ENCODE peak calls at places on chromosomes 1 and 21, in ten cellular contexts. One of them, this sample, is unnamed.

GRCh38 chr1:59005491-59006308 is 221.9 kb upstream of the JUN start:
- DNase-seq in testis: no peak
- DNase-seq in A549: no peak
- DNase-seq in ovary: no peak
- DNase-seq in body of pancreas: no peak
- DNase-seq in H1: no peak
- DNase-seq in breast epithelium: no peak
- DNase-seq in right lobe of liver: no peak
- DNase-seq in heart left ventricle: no peak
- DNase-seq in sigmoid colon: no peak
- DNase-seq in this sample: no peak

GRCh38 chr21:42784896-42785451 is 94.4 kb downstream of the WDR4 start:
- DNase-seq in testis: no peak
- DNase-seq in A549: no peak
- DNase-seq in ovary: no peak
- DNase-seq in body of pancreas: no peak
- DNase-seq in H1: no peak
- DNase-seq in breast epithelium: no peak
- DNase-seq in right lobe of liver: no peak
- DNase-seq in heart left ventricle: no peak
- DNase-seq in sigmoid colon: no peak
- DNase-seq in this sample: no peak

GRCh38 chr21:15141236-15141970 is 76.6 kb upstream of the NRIP1 start:
- DNase-seq in testis: no peak
- DNase-seq in A549: peak; percentile 21
- DNase-seq in ovary: no peak
- DNase-seq in body of pancreas: peak; percentile 93
- DNase-seq in H1: no peak
- DNase-seq in breast epithelium: no peak
- DNase-seq in right lobe of liver: peak; percentile 86
- DNase-seq in heart left ventricle: no peak
- DNase-seq in sigmoid colon: no peak
- DNase-seq in this sample: no peak

GRCh38 chr1:94599090-94599813 is 57.7 kb upstream of the F3 start:
- DNase-seq in testis: peak; percentile 84
- DNase-seq in A549: peak; percentile 10
- DNase-seq in ovary: peak; percentile 67
- DNase-seq in body of pancreas: peak; percentile 37
- DNase-seq in H1: no peak
- DNase-seq in breast epithelium: peak; percentile 65
- DNase-seq in right lobe of liver: no peak
- DNase-seq in heart left ventricle: peak; percentile 33
- DNase-seq in sigmoid colon: no peak
- DNase-seq in this sample: no peak

GRCh38 chr1:180167721-180168467 is 13.2 kb downstream of the QSOX1 start:
- DNase-seq in testis: no peak
- DNase-seq in A549: peak; percentile 84
- DNase-seq in ovary: no peak
- DNase-seq in body of pancreas: peak; percentile 92
- DNase-seq in H1: peak; percentile 81
- DNase-seq in breast epithelium: peak; percentile 81
- DNase-seq in right lobe of liver: no peak
- DNase-seq in heart left ventricle: no peak
- DNase-seq in sigmoid colon: peak; percentile 51
- DNase-seq in this sample: peak; percentile 13

GRCh38 chr1:67752306-67752705 is 67.3 kb downstream of the GADD45A start:
- DNase-seq in testis: no peak
- DNase-seq in A549: no peak
- DNase-seq in ovary: no peak
- DNase-seq in body of pancreas: no peak
- DNase-seq in H1: no peak
- DNase-seq in breast epithelium: no peak
- DNase-seq in right lobe of liver: no peak
- DNase-seq in heart left ventricle: no peak
- DNase-seq in sigmoid colon: no peak
- DNase-seq in this sample: no peak

GRCh38 chr1:238960071-238960470 is 426.3 kb upstream of the CHRM3 start:
- DNase-seq in testis: peak; percentile 58
- DNase-seq in A549: no peak
- DNase-seq in ovary: no peak
- DNase-seq in body of pancreas: no peak
- DNase-seq in H1: no peak
- DNase-seq in breast epithelium: peak; percentile 34
- DNase-seq in right lobe of liver: no peak
- DNase-seq in heart left ventricle: no peak
- DNase-seq in sigmoid colon: no peak
- DNase-seq in this sample: no peak

GRCh38 chr1:58249729-58250586 is 296.6 kb downstream of the OMA1 start:
- DNase-seq in testis: peak; percentile 69
- DNase-seq in A549: no peak
- DNase-seq in ovary: no peak
- DNase-seq in body of pancreas: peak; percentile 15
- DNase-seq in H1: peak; percentile 47
- DNase-seq in breast epithelium: no peak
- DNase-seq in right lobe of liver: no peak
- DNase-seq in heart left ventricle: peak; percentile 18
- DNase-seq in sigmoid colon: no peak
- DNase-seq in this sample: peak; percentile 20

GRCh38 chr1:167627865-167628641 is 2.0 kb upstream of the RCSD1 start:
- DNase-seq in testis: no peak
- DNase-seq in A549: no peak
- DNase-seq in ovary: no peak
- DNase-seq in body of pancreas: no peak
- DNase-seq in H1: no peak
- DNase-seq in breast epithelium: no peak
- DNase-seq in right lobe of liver: no peak
- DNase-seq in heart left ventricle: no peak
- DNase-seq in sigmoid colon: no peak
- DNase-seq in this sample: peak; percentile 11

GRCh38 chr1:167627615-167627864 is 2.5 kb upstream of the RCSD1 start:
- DNase-seq in testis: no peak
- DNase-seq in A549: no peak
- DNase-seq in ovary: no peak
- DNase-seq in body of pancreas: no peak
- DNase-seq in H1: no peak
- DNase-seq in breast epithelium: no peak
- DNase-seq in right lobe of liver: no peak
- DNase-seq in heart left ventricle: no peak
- DNase-seq in sigmoid colon: no peak
- DNase-seq in this sample: no peak

GRCh38 chr1:167621780-167622179 is 8.3 kb upstream of the RCSD1 start:
- DNase-seq in testis: no peak
- DNase-seq in A549: no peak
- DNase-seq in ovary: no peak
- DNase-seq in body of pancreas: no peak
- DNase-seq in H1: no peak
- DNase-seq in breast epithelium: no peak
- DNase-seq in right lobe of liver: no peak
- DNase-seq in heart left ventricle: no peak
- DNase-seq in sigmoid colon: no peak
- DNase-seq in this sample: no peak

GRCh38 chr1:167623951-167624350 is 6.1 kb upstream of the RCSD1 start:
- DNase-seq in testis: no peak
- DNase-seq in A549: no peak
- DNase-seq in ovary: no peak
- DNase-seq in body of pancreas: no peak
- DNase-seq in H1: no peak
- DNase-seq in breast epithelium: no peak
- DNase-seq in right lobe of liver: no peak
- DNase-seq in heart left ventricle: no peak
- DNase-seq in sigmoid colon: no peak
- DNase-seq in this sample: no peak

GRCh38 chr1:167625040-167625823 is 4.8 kb upstream of the RCSD1 start:
- DNase-seq in testis: no peak
- DNase-seq in A549: no peak
- DNase-seq in ovary: no peak
- DNase-seq in body of pancreas: no peak
- DNase-seq in H1: no peak
- DNase-seq in breast epithelium: no peak
- DNase-seq in right lobe of liver: no peak
- DNase-seq in heart left ventricle: no peak
- DNase-seq in sigmoid colon: no peak
- DNase-seq in this sample: no peak
- TF ChIP-seq CTCF in testis: no peak
- TF ChIP-seq CTCF in A549: no peak
- TF ChIP-seq CTCF in ovary: no peak
- TF ChIP-seq CTCF in body of pancreas: no peak
- TF ChIP-seq CTCF in H1: no peak
- TF ChIP-seq CTCF in breast epithelium: no peak
- TF ChIP-seq CTCF in right lobe of liver: no peak
- TF ChIP-seq CTCF in heart left ventricle: no peak
- TF ChIP-seq CTCF in sigmoid colon: no peak
- TF ChIP-seq CTCF in this sample: no peak

GRCh38 chr1:234765672-234766071 is 155.7 kb upstream of the IRF2BP2 start:
- DNase-seq in testis: no peak
- DNase-seq in A549: no peak
- DNase-seq in ovary: no peak
- DNase-seq in body of pancreas: no peak
- DNase-seq in H1: no peak
- DNase-seq in breast epithelium: no peak
- DNase-seq in right lobe of liver: peak; percentile 23
- DNase-seq in heart left ventricle: no peak
- DNase-seq in sigmoid colon: no peak
- DNase-seq in this sample: peak; percentile 1

GRCh38 chr1:234760303-234760723 is 150.3 kb upstream of the IRF2BP2 start:
- DNase-seq in testis: no peak
- DNase-seq in A549: no peak
- DNase-seq in ovary: no peak
- DNase-seq in body of pancreas: no peak
- DNase-seq in H1: no peak
- DNase-seq in breast epithelium: no peak
- DNase-seq in right lobe of liver: no peak
- DNase-seq in heart left ventricle: no peak
- DNase-seq in sigmoid colon: no peak
- DNase-seq in this sample: no peak

GRCh38 chr1:234763910-234764309 is 153.9 kb upstream of the IRF2BP2 start:
- DNase-seq in testis: no peak
- DNase-seq in A549: no peak
- DNase-seq in ovary: no peak
- DNase-seq in body of pancreas: no peak
- DNase-seq in H1: no peak
- DNase-seq in breast epithelium: no peak
- DNase-seq in right lobe of liver: no peak
- DNase-seq in heart left ventricle: no peak
- DNase-seq in sigmoid colon: peak; percentile 20
- DNase-seq in this sample: no peak

GRCh38 chr1:234765181-234765580 is 155.2 kb upstream of the IRF2BP2 start:
- DNase-seq in testis: no peak
- DNase-seq in A549: no peak
- DNase-seq in ovary: no peak
- DNase-seq in body of pancreas: no peak
- DNase-seq in H1: no peak
- DNase-seq in breast epithelium: no peak
- DNase-seq in right lobe of liver: no peak
- DNase-seq in heart left ventricle: no peak
- DNase-seq in sigmoid colon: no peak
- DNase-seq in this sample: no peak

GRCh38 chr1:234763361-234763760 is 153.4 kb upstream of the IRF2BP2 start:
- DNase-seq in testis: no peak
- DNase-seq in A549: no peak
- DNase-seq in ovary: no peak
- DNase-seq in body of pancreas: no peak
- DNase-seq in H1: no peak
- DNase-seq in breast epithelium: no peak
- DNase-seq in right lobe of liver: no peak
- DNase-seq in heart left ventricle: no peak
- DNase-seq in sigmoid colon: peak; percentile 24
- DNase-seq in this sample: no peak
- H3K4me1 ChIP-seq in testis: no peaks in the 10 kb centered on the region
- H3K4me1 ChIP-seq in A549: peaks cover 3% of the 10 kb centered on the region
- H3K4me1 ChIP-seq in ovary: no peaks in the 10 kb centered on the region
- H3K4me1 ChIP-seq in body of pancreas: peaks cover 7% of the 10 kb centered on the region
- H3K4me1 ChIP-seq in H1: peaks cover 3% of the 10 kb centered on the region
- H3K4me1 ChIP-seq in breast epithelium: no peaks in the 10 kb centered on the region
- H3K4me1 ChIP-seq in right lobe of liver: no peaks in the 10 kb centered on the region
- H3K4me1 ChIP-seq in heart left ventricle: no peaks in the 10 kb centered on the region
- H3K4me1 ChIP-seq in sigmoid colon: peaks cover 18% of the 10 kb centered on the region
- H3K4me1 ChIP-seq in this sample: no peaks in the 10 kb centered on the region

GRCh38 chr1:50368179-50369007 is 54.9 kb downstream of the DMRTA2 start:
- DNase-seq in testis: peak; percentile 72
- DNase-seq in A549: peak; percentile 32
- DNase-seq in ovary: no peak
- DNase-seq in body of pancreas: peak; percentile 63
- DNase-seq in H1: no peak
- DNase-seq in breast epithelium: no peak
- DNase-seq in right lobe of liver: peak; percentile 54
- DNase-seq in heart left ventricle: no peak
- DNase-seq in sigmoid colon: no peak
- DNase-seq in this sample: no peak
- TF ChIP-seq POLR2A in testis: no peak
- TF ChIP-seq POLR2A in A549: no peak
- TF ChIP-seq POLR2A in ovary: no peak
- TF ChIP-seq POLR2A in body of pancreas: no peak
- TF ChIP-seq POLR2A in H1: no peak
- TF ChIP-seq POLR2A in breast epithelium: no peak
- TF ChIP-seq POLR2A in right lobe of liver: no peak
- TF ChIP-seq POLR2A in heart left ventricle: no peak
- TF ChIP-seq POLR2A in sigmoid colon: no peak
- TF ChIP-seq POLR2A in this sample: no peak

GRCh38 chr21:39923441-39923840 is 56.2 kb downstream of the PCP4 start:
- DNase-seq in testis: no peak
- DNase-seq in A549: no peak
- DNase-seq in ovary: no peak
- DNase-seq in body of pancreas: no peak
- DNase-seq in H1: no peak
- DNase-seq in breast epithelium: no peak
- DNase-seq in right lobe of liver: no peak
- DNase-seq in heart left ventricle: no peak
- DNase-seq in sigmoid colon: no peak
- DNase-seq in this sample: no peak

GRCh38 chr21:39927304-39927886 is 60.2 kb downstream of the PCP4 start:
- DNase-seq in testis: no peak
- DNase-seq in A549: no peak
- DNase-seq in ovary: no peak
- DNase-seq in body of pancreas: peak; percentile 40
- DNase-seq in H1: no peak
- DNase-seq in breast epithelium: no peak
- DNase-seq in right lobe of liver: no peak
- DNase-seq in heart left ventricle: no peak
- DNase-seq in sigmoid colon: no peak
- DNase-seq in this sample: no peak

DNA sequence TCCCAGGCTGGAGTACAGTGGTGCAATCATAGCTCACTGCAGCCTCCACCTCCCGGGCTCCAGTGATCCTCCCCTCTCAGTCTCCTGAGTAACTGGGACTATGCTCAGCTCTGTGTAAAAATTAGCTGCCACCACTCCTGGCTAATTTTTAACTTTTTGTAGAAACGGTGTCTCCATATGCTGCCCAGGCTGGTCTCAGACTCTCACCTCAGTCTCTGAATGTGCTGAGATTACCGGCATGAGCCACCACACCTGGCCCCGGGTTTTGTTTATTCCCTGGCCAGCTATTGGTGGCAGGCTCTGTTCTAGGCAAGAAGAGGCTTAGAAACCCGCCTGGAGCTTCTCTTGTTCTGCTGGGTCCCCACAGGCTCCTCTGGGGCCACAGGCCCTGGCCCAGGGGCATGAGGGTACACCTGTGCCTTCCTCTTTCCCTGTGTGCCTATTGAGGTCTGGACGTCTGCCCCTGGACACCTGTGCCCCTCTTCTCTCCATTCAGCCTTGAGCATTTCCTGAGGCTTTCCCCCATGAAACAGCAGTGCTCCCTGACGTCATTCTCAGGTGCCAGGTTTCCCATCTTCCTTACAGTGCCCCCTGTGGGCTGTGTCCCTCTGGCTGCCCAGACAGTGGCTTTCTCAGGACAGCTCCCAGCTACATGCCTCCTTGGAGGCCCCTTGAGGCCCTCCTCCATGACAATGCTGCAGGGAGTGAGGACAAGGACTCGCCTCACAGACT is 57.5 kb downstream of the PCP4 start:
- DNase-seq in testis: no peak
- DNase-seq in A549: no peak
- DNase-seq in ovary: no peak
- DNase-seq in body of pancreas: peak; percentile 64
- DNase-seq in H1: no peak
- DNase-seq in breast epithelium: no peak
- DNase-seq in right lobe of liver: no peak
- DNase-seq in heart left ventricle: no peak
- DNase-seq in sigmoid colon: no peak
- DNase-seq in this sample: no peak
- TF ChIP-seq CTCF in testis: no peak
- TF ChIP-seq CTCF in A549: no peak
- TF ChIP-seq CTCF in ovary: no peak
- TF ChIP-seq CTCF in body of pancreas: no peak
- TF ChIP-seq CTCF in H1: peak; percentile 45
- TF ChIP-seq CTCF in breast epithelium: no peak
- TF ChIP-seq CTCF in right lobe of liver: no peak
- TF ChIP-seq CTCF in heart left ventricle: no peak
- TF ChIP-seq CTCF in sigmoid colon: no peak
- TF ChIP-seq CTCF in this sample: no peak

This sample was measured in uterus.